ENCODE peak calls at places on chromosome 14, in ten cellular contexts. M is dorsolateral prefrontal cortex, B is hepatocyte, V is fibroblast of mammary gland, Z is Panc1, F is PC-9, I is astrocyte, Y is GM12865, W is left ventricle myocardium inferior, C is A549. U is an unnamed sample.

GRCh38 chr14:81681466-81681865 is 147.8 kb upstream of the SEL1L start:
- DNase-seq in M (no peak), B (no peak), V (no peak), Z (no peak), F (no peak), I (no peak), Y (no peak), W (no peak), C (no peak), U (no peak)

GRCh38 chr14:90781344-90781761 is 34.9 kb downstream of the TTC7B start:
- DNase-seq in M (no peak), B (no peak), V (peak), Z (no peak), F (no peak), I (peak), Y (no peak), W (no peak), C (no peak), U (peak)

GRCh38 chr14:38044710-38045109 is 163.0 kb upstream of the SSTR1 start:
- DNase-seq in M (no peak), B (no peak), V (no peak), Z (no peak), F (no peak), I (no peak), Y (no peak), W (no peak), C (no peak), U (no peak)

GRCh38 chr14:80152166-80152565 is 59.1 kb downstream of the DIO2 start:
- DNase-seq in M (no peak), B (no peak), V (no peak), Z (no peak), F (no peak), I (no peak), Y (no peak), W (no peak), C (no peak), U (no peak)

GRCh38 chr14:76125506-76125905 is 26.2 kb upstream of the GPATCH2L start:
- DNase-seq in M (no peak), B (no peak), V (no peak), Z (no peak), F (no peak), I (no peak), Y (no peak), W (no peak), C (no peak), U (peak)

GRCh38 chr14:65824285-65824977 is 411.9 kb downstream of the FUT8 start:
- DNase-seq in M (peak), B (peak), V (peak), Z (peak), F (peak), I (peak), Y (peak), W (no peak), C (peak), U (no peak)

GRCh38 chr14:102293784-102294183 is 11.2 kb downstream of the MOK start:
- DNase-seq in M (no peak), B (no peak), V (peak), Z (no peak), F (no peak), I (peak), Y (no peak), W (no peak), C (no peak), U (no peak)

GRCh38 chr14:105709281-105710118 is 183.1 kb downstream of the TMEM121 start:
- DNase-seq in M (no peak), B (no peak), V (no peak), Z (no peak), F (no peak), I (no peak), Y (no peak), W (no peak), C (no peak), U (peak)

GRCh38 chr14:92677087-92677668 is 71.2 kb downstream of the LGMN start:
- DNase-seq in M (peak), B (no peak), V (peak), Z (no peak), F (no peak), I (no peak), Y (peak), W (no peak), C (no peak), U (no peak)

GRCh38 chr14:100012478-100012925 is 52.7 kb upstream of the EVL start:
- DNase-seq in M (no peak), B (no peak), V (peak), Z (no peak), F (no peak), I (peak), Y (peak), W (no peak), C (no peak), U (no peak)

GRCh38 chr14:58918066-58918465 is 270.4 kb upstream of the DAAM1 start:
- DNase-seq in M (no peak), B (peak), V (peak), Z (no peak), F (no peak), I (peak), Y (no peak), W (no peak), C (no peak), U (no peak)

GRCh38 chr14:55579724-55580400 is at the start of gene KTN1:
- DNase-seq in M (peak), B (peak), V (peak), Z (no peak), F (peak), I (peak), Y (peak), W (peak), C (peak), U (peak)

GRCh38 chr14:97277711-97278110 is 480.5 kb downstream of the VRK1 start:
- DNase-seq in M (no peak), B (no peak), V (no peak), Z (no peak), F (no peak), I (no peak), Y (no peak), W (no peak), C (no peak), U (no peak)

GRCh38 chr14:77044776-77045569 is 16.5 kb upstream of the IRF2BPL start:
- DNase-seq in M (no peak), B (peak), V (peak), Z (no peak), F (no peak), I (no peak), Y (no peak), W (peak), C (no peak), U (no peak)

GRCh38 chr14:42000450-42000849 is 393.8 kb downstream of the LRFN5 start:
- DNase-seq in M (no peak), B (no peak), V (peak), Z (no peak), F (no peak), I (no peak), Y (no peak), W (no peak), C (no peak), U (no peak)

GRCh38 chr14:85596562-85596961 is 66.6 kb downstream of the FLRT2 start:
- DNase-seq in M (no peak), B (no peak), V (no peak), Z (no peak), F (no peak), I (no peak), Y (no peak), W (no peak), C (no peak), U (no peak)

GRCh38 chr14:50036211-50036610 is 80.2 kb downstream of the VCPKMT start:
- DNase-seq in M (no peak), B (no peak), V (no peak), Z (no peak), F (no peak), I (no peak), Y (no peak), W (no peak), C (no peak), U (no peak)

GRCh38 chr14:105738638-105739037 is 212.3 kb downstream of the TMEM121 start:
- DNase-seq in M (no peak), B (no peak), V (no peak), Z (no peak), F (no peak), I (no peak), Y (peak), W (no peak), C (no peak), U (peak)

GRCh38 chr14:55807059-55807499 is 227.1 kb downstream of the KTN1 start:
- DNase-seq in M (no peak), B (peak), V (peak), Z (no peak), F (peak), I (peak), Y (peak), W (peak), C (no peak), U (peak)

GRCh38 chr14:90191585-90191984 is 64.8 kb upstream of the PSMC1 start:
- DNase-seq in M (no peak), B (no peak), V (no peak), Z (no peak), F (no peak), I (no peak), Y (no peak), W (no peak), C (no peak), U (no peak)

GRCh38 chr14:106841701-106842100 is 1315.3 kb downstream of the TMEM121 start:
- DNase-seq in M (no peak), B (no peak), V (no peak), Z (no peak), F (peak), I (no peak), Y (no peak), W (no peak), C (no peak), U (no peak)

GRCh38 chr14:85788834-85789233 is 258.9 kb downstream of the FLRT2 start:
- DNase-seq in M (no peak), B (no peak), V (no peak), Z (no peak), F (no peak), I (no peak), Y (no peak), W (no peak), C (no peak), U (no peak)

GRCh38 chr14:56379956-56380355 is 199.6 kb upstream of the TMEM260 start:
- DNase-seq in M (no peak), B (no peak), V (peak), Z (no peak), F (no peak), I (peak), Y (no peak), W (no peak), C (no peak), U (no peak)

GRCh38 chr14:79665556-79665955 is 545.7 kb downstream of the DIO2 start:
- DNase-seq in M (no peak), B (no peak), V (no peak), Z (no peak), F (no peak), I (no peak), Y (no peak), W (no peak), C (no peak), U (no peak)

GRCh38 chr14:81208489-81208888 is 12.3 kb downstream of the GTF2A1 start:
- DNase-seq in M (no peak), B (no peak), V (no peak), Z (no peak), F (no peak), I (no peak), Y (no peak), W (no peak), C (no peak), U (no peak)

GRCh38 chr14:74552623-74553022 is 59.1 kb downstream of the ISCA2 start:
- DNase-seq in M (no peak), B (no peak), V (peak), Z (no peak), F (no peak), I (no peak), Y (no peak), W (peak), C (no peak), U (peak)

GRCh38 chr14:28300356-28300755 is 466.2 kb upstream of the FOXG1 start:
- DNase-seq in M (no peak), B (no peak), V (peak), Z (no peak), F (no peak), I (peak), Y (no peak), W (no peak), C (no peak), U (no peak)

GRCh38 chr14:55285048-55285652 is 13.9 kb downstream of the FBXO34 start:
- DNase-seq in M (no peak), B (no peak), V (no peak), Z (no peak), F (no peak), I (no peak), Y (no peak), W (no peak), C (no peak), U (no peak)

GRCh38 chr14:64640839-64641238 is 63.4 kb upstream of the PLEKHG3 start:
- DNase-seq in M (no peak), B (no peak), V (no peak), Z (no peak), F (no peak), I (no peak), Y (no peak), W (no peak), C (no peak), U (no peak)

GRCh38 chr14:44966601-44967336 is 4.8 kb downstream of the TOGARAM1 start:
- DNase-seq in M (no peak), B (no peak), V (peak), Z (no peak), F (no peak), I (no peak), Y (peak), W (no peak), C (no peak), U (no peak)

GRCh38 chr14:44962573-44963528 is 861 bp downstream of the TOGARAM1 start:
- DNase-seq in M (peak), B (peak), V (peak), Z (no peak), F (peak), I (peak), Y (peak), W (peak), C (no peak), U (peak)

GRCh38 chr14:44961151-44961729 is 507 bp downstream of the KLHL28 start:
- DNase-seq in M (peak), B (peak), V (peak), Z (no peak), F (peak), I (peak), Y (peak), W (peak), C (peak), U (no peak)

GRCh38 chr14:44961730-44962572 is at the start of the genes KLHL28 and TOGARAM1:
- DNase-seq in M (peak), B (peak), V (peak), Z (peak), F (peak), I (peak), Y (peak), W (peak), C (peak), U (peak)

GRCh38 chr14:44963775-44964380 is 1.9 kb downstream of the TOGARAM1 start:
- DNase-seq in M (no peak), B (no peak), V (peak), Z (no peak), F (no peak), I (no peak), Y (peak), W (no peak), C (no peak), U (no peak)
- H3K4me3 ChIP-seq in M (peak), B (peak), V (peak), Z (peak), F (peak), I (peak), Y (peak), W (peak), C (peak), U (peak)

DNA sequence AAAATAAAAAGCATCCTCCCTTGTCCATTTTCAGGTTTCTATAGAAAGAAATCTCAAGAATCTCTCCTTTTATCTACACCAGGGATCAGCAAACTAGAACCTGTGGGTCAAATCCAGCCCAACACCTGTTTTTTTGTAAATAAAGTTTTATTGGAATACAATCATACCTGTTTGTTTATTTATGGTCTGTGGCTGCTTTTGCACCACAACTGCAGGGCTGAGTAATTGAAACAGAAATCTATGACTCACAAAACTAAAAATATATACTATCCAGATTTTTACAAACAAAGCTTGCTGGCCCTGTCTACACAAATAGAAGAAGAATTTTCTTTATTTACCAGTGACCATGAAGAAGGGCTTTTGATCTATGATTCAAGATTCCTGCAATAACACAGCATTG is 95.1 kb upstream of the COCH start:
- DNase-seq in M (no peak), B (no peak), V (peak), Z (no peak), F (no peak), I (peak), Y (peak), W (no peak), C (no peak), U (no peak)
- TF ChIP-seq CTCF in M (no peak), B (no peak), V (no peak), Z (no peak), F (no peak), I (no peak), Y (no peak), W (no peak), C (no peak), U (no peak)

GRCh38 chr14:69880851-69881250 is 1.6 kb downstream of the SMOC1 start:
- DNase-seq in M (no peak), B (no peak), V (no peak), Z (no peak), F (no peak), I (no peak), Y (no peak), W (no peak), C (no peak), U (no peak)
- H3K4me3 ChIP-seq in M (no peak), B (no peak), V (peak), Z (no peak), F (no peak), I (no peak), Y (no peak), W (no peak), C (peak), U (no peak)

DNA sequence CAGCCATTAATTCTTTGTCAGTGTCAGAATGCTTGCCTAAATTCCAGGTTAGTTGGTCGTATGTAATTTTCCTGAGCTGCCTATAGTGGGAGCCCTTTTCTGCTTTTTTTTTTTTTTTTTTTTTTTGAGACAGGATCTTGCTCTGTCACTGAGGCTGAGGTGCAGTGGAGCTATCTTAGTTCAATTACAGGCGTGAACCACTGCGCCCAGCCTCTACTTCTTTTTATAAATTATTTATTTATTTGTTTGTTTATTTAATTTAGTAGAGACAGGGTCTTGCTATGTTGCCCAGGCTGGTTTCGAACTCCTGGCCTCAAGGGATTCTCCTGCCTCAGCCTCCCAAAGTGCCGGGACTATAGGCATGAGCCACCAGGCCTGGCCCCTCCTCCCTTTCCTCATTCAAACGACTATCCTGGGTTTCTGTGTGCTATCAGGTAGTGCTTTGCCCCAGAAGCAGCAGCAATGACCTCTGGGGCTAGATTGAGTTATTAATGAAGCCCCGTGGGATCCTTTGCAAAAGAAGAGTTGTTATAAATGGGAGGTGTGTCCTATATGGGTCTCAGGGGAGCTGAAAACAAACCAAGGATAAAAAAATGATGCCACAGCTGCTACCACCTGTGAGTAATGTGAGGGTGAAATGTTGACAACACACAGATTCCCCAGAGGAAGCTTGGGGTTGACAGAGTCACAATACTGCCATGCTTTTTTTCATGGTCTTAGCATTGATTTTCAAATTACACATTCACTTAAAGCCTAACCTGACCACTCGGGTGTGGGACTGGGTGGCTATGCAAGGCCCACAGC is 34.6 kb upstream of the NFKBIA start:
- DNase-seq in M (no peak), B (no peak), V (peak), Z (no peak), F (no peak), I (no peak), Y (peak), W (no peak), C (no peak), U (no peak)
- TF ChIP-seq CTCF in M (no peak), B (peak), V (peak), Z (peak), F (peak), I (peak), Y (peak), W (peak), C (peak), U (peak)

GRCh38 chr14:60510254-60510975 is 1.5 kb downstream of the SIX6 start:
- DNase-seq in M (no peak), B (no peak), V (no peak), Z (no peak), F (no peak), I (no peak), Y (no peak), W (no peak), C (no peak), U (no peak)
- H3K4me3 ChIP-seq in M (no peak), B (no peak), V (no peak), Z (no peak), F (no peak), I (no peak), Y (no peak), W (peak), C (no peak), U (no peak)

GRCh38 chr14:67426161-67426560 is 14.2 kb upstream of the PLEK2 start:
- DNase-seq in M (no peak), B (no peak), V (no peak), Z (no peak), F (no peak), I (no peak), Y (no peak), W (no peak), C (no peak), U (no peak)

GRCh38 chr14:67425603-67426002 is 13.6 kb upstream of the PLEK2 start:
- DNase-seq in M (no peak), B (no peak), V (no peak), Z (no peak), F (no peak), I (no peak), Y (no peak), W (no peak), C (no peak), U (no peak)

GRCh38 chr14:67426983-67427601 is 15.1 kb upstream of the PLEK2 start:
- DNase-seq in M (peak), B (peak), V (peak), Z (peak), F (peak), I (peak), Y (peak), W (peak), C (peak), U (no peak)

GRCh38 chr14:67429651-67430205 is 17.8 kb upstream of the PLEK2 start:
- DNase-seq in M (no peak), B (no peak), V (no peak), Z (no peak), F (no peak), I (no peak), Y (no peak), W (no peak), C (no peak), U (no peak)

DNA sequence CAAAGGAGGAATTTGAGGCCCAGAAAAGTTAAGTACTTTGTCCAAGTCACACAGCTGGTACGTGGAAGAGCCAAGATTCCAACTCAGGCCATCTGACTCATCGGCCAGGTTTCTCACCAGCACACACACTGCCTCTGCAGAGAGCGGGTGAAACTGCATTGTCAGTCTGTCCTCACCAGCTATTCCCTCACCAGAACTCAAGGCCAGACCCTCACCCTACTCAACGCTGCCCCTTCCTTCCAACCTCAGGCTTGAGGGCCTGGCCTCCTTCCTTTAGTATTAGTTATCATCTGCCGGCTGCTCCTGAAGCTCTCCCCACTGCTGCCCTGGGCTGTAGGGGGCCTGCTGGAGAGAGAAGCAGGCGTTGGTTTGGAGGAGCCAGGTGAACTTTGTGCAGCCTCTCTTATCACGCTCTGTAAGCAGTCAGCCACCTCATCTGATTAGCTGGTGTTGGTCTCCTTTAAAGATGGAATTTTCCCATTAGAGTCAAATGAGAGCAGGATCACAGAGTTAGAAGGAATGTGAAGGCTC is 16.6 kb upstream of the PLEK2 start:
- DNase-seq in M (no peak), B (peak), V (peak), Z (no peak), F (peak), I (peak), Y (no peak), W (no peak), C (no peak), U (no peak)
- TF ChIP-seq CTCF in M (no peak), B (peak), V (peak), Z (no peak), F (no peak), I (peak), Y (no peak), W (no peak), C (no peak), U (no peak)

GRCh38 chr14:69571879-69572633 is 2.6 kb downstream of the CCDC177 start:
- DNase-seq in M (no peak), B (peak), V (no peak), Z (no peak), F (peak), I (no peak), Y (no peak), W (no peak), C (no peak), U (no peak)
- H3K4me3 ChIP-seq in M (no peak), B (no peak), V (no peak), Z (peak), F (no peak), I (no peak), Y (no peak), W (peak), C (peak), U (peak)

U was measured in RWPE2.